ENCODE peak calls at places on chromosomes 6 and 20, in nine cellular contexts. H is NT2/D1, M is GOT3, O is mesothelial cell of epicardium, S is SJSA1, D is fibroblast of pulmonary artery, L is cardiac fibroblast, T is COR-L47, U is Kasumi-1. E is an unnamed sample.

GRCh38 chr6:101666256-101666655 is 272.7 kb downstream of the GRIK2 start:
- DNase-seq in H (no peak), M (no peak), O (no peak), S (peak), D (peak), L (peak), T (peak), U (no peak), E (peak)

GRCh38 chr6:89411269-89412070 is 603 bp downstream of the RRAGD start:
- DNase-seq in H (no peak), M (no peak), O (no peak), S (no peak), D (no peak), L (no peak), T (no peak), U (peak), E (no peak)

GRCh38 chr20:62344782-62345181 is 22.3 kb downstream of the LAMA5 start:
- DNase-seq in H (no peak), M (no peak), O (no peak), S (peak), D (no peak), L (no peak), T (no peak), U (no peak), E (no peak)

GRCh38 chr6:39086294-39086693 is 28.7 kb downstream of the SAYSD1 start:
- DNase-seq in H (no peak), M (no peak), O (no peak), S (no peak), D (no peak), L (no peak), T (no peak), U (no peak), E (no peak)

GRCh38 chr6:168574699-168575195 is 133.8 kb downstream of the SMOC2 start:
- DNase-seq in H (peak), M (no peak), O (no peak), S (no peak), D (peak), L (peak), T (no peak), U (no peak), E (no peak)

GRCh38 chr20:16675165-16675564 is 54.7 kb upstream of the SNRPB2 start:
- DNase-seq in H (no peak), M (no peak), O (no peak), S (no peak), D (no peak), L (no peak), T (no peak), U (no peak), E (no peak)

GRCh38 chr20:63702036-63702665 is 5.6 kb downstream of the ARFRP1 start:
- DNase-seq in H (no peak), M (no peak), O (no peak), S (no peak), D (no peak), L (no peak), T (no peak), U (no peak), E (no peak)

GRCh38 chr6:127069659-127070279 is 48.7 kb upstream of the RSPO3 start:
- DNase-seq in H (no peak), M (no peak), O (no peak), S (peak), D (peak), L (peak), T (peak), U (peak), E (no peak)

GRCh38 chr6:19757036-19757435 is 80.1 kb upstream of the ID4 start:
- DNase-seq in H (no peak), M (no peak), O (no peak), S (peak), D (peak), L (peak), T (no peak), U (no peak), E (no peak)

GRCh38 chr6:53730767-53731166 is 64.0 kb upstream of the LRRC1 start:
- DNase-seq in H (no peak), M (no peak), O (no peak), S (no peak), D (no peak), L (no peak), T (no peak), U (no peak), E (no peak)

GRCh38 chr6:31615748-31616147 is 714 bp downstream of the AIF1 start:
- DNase-seq in H (no peak), M (no peak), O (no peak), S (no peak), D (no peak), L (no peak), T (no peak), U (peak), E (no peak)

GRCh38 chr20:5688431-5688972 is 61.7 kb upstream of the SHLD1 start:
- DNase-seq in H (no peak), M (no peak), O (no peak), S (no peak), D (peak), L (no peak), T (no peak), U (peak), E (no peak)

GRCh38 chr6:1610497-1611321 is 994 bp downstream of the FOXC1 start:
- DNase-seq in H (no peak), M (no peak), O (no peak), S (peak), D (peak), L (peak), T (peak), U (no peak), E (peak)

GRCh38 chr6:153108320-153108719 is 22.8 kb downstream of the RGS17 start:
- DNase-seq in H (no peak), M (no peak), O (no peak), S (no peak), D (peak), L (peak), T (no peak), U (no peak), E (no peak)

GRCh38 chr6:12403201-12403826 is 113.2 kb downstream of the EDN1 start:
- DNase-seq in H (no peak), M (no peak), O (no peak), S (peak), D (peak), L (peak), T (no peak), U (no peak), E (no peak)

E was measured in PC-9.